ENCODE peak calls at places on chromosomes 5 and 9, in six cellular contexts. W is neuronal stem cell, A is cardiac muscle cell, V is A549, I is left ventricle myocardium inferior, X is heart right ventricle. D is an unnamed sample.

GRCh38 chr5:96855041-96855872 is 21.0 kb upstream of the ERAP2 start:
- DNase-seq in W (no peak), A (no peak), V (no peak), I (no peak), X (no peak), D (no peak)

GRCh38 chr9:132162764-132163456 is 1.1 kb downstream of the NTNG2 start:
- DNase-seq in W (no peak), A (no peak), V (no peak), I (no peak), X (no peak), D (no peak)

GRCh38 chr9:21854594-21854993 is 52.2 kb downstream of the MTAP start:
- DNase-seq in W (no peak), A (no peak), V (no peak), I (no peak), X (no peak), D (no peak)

GRCh38 chr5:147661576-147661975 is 121.0 kb downstream of the JAKMIP2 start:
- DNase-seq in W (no peak), A (no peak), V (no peak), I (no peak), X (no peak), D (no peak)

GRCh38 chr9:128485414-128485855 is 19.1 kb upstream of the GLE1 start:
- DNase-seq in W (no peak), A (no peak), V (no peak), I (no peak), X (no peak), D (no peak)

GRCh38 chr5:89729623-89730390 is 679.7 kb downstream of the CETN3 start:
- DNase-seq in W (no peak), A (no peak), V (no peak), I (no peak), X (no peak), D (no peak)

GRCh38 chr9:34606908-34607307 is 5.0 kb downstream of the RPP25L start:
- DNase-seq in W (no peak), A (no peak), V (no peak), I (no peak), X (no peak), D (no peak)

GRCh38 chr5:107535849-107536248 is 134.9 kb downstream of the EFNA5 start:
- DNase-seq in W (no peak), A (no peak), V (no peak), I (no peak), X (no peak), D (no peak)

GRCh38 chr9:99964336-99964735 is 57.9 kb downstream of the STX17 start:
- DNase-seq in W (no peak), A (no peak), V (no peak), I (no peak), X (no peak), D (no peak)

GRCh38 chr9:98732801-98733200 is 24.1 kb upstream of the GABBR2 start:
- DNase-seq in W (no peak), A (no peak), V (no peak), I (no peak), X (no peak), D (no peak)

GRCh38 chr5:10601246-10602030 is 37.6 kb downstream of the ANKRD33B start:
- DNase-seq in W (no peak), A (peak; percentile 41), V (peak; percentile 90), I (peak; percentile 90), X (peak; percentile 90), D (peak; percentile 84)

GRCh38 chr9:86600291-86600690 is 246.1 kb upstream of the TUT7 start:
- DNase-seq in W (no peak), A (no peak), V (no peak), I (no peak), X (no peak), D (no peak)

GRCh38 chr9:35852876-35853865 is 17.0 kb downstream of the OR13J1 start:
- DNase-seq in W (no peak), A (no peak), V (no peak), I (no peak), X (no peak), D (no peak)

GRCh38 chr9:99489043-99489378 is 266.9 kb downstream of the SEC61B start:
- DNase-seq in W (no peak), A (no peak), V (no peak), I (no peak), X (no peak), D (no peak)

GRCh38 chr9:108634164-108634563 is 221.6 kb downstream of the ACTL7B start:
- DNase-seq in W (no peak), A (no peak), V (peak; percentile 24), I (no peak), X (no peak), D (no peak)

GRCh38 chr5:57277085-57277484 is 103.2 kb downstream of the GPBP1 start:
- DNase-seq in W (no peak), A (no peak), V (peak; percentile 28), I (no peak), X (no peak), D (no peak)

GRCh38 chr9:137309368-137310189 is 7.5 kb upstream of the NRARP start:
- DNase-seq in W (no peak), A (no peak), V (no peak), I (peak; percentile 11), X (no peak), D (peak; percentile 51)

DNA sequence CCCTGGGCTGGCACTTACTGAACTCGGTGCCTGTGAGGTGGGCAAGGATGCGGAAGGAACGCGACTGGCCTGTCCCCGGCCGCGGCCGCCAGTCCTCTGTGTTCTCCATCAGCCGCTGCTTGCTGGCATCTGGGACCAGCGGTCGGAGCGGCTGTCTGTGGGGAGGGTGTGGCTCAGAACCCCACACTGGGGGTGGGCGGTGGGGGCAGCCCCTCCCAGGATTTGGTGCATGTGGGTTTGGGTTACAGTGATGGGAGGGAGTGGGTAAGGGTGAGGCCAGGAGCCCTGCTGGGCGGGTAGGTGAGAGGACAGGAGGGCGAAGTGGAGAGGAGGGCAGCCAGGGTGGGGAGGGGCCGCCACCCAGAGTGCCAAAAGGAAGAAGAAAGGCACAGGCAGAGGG is 6.4 kb downstream of the PDLIM7 start:
- DNase-seq in W (no peak), A (no peak), V (no peak), I (no peak), X (no peak), D (no peak)
- H3K4me3 ChIP-seq in W (no peak overlapping the region), A (no peak overlapping the region), V (no peak overlapping the region), I (no peak overlapping the region), X (no peak overlapping the region), D (no peak overlapping the region)

GRCh38 chr5:139647406-139648204 is 544 bp upstream of the CXXC5 start:
- DNase-seq in W (no peak), A (no peak), V (no peak), I (peak; percentile 11), X (no peak), D (peak; percentile 40)

GRCh38 chr5:139648205-139649081 is at the start of gene CXXC5:
- DNase-seq in W (peak; percentile 89), A (peak; percentile 92), V (peak; percentile 81), I (peak; percentile 90), X (peak; percentile 87), D (peak; percentile 93)

GRCh38 chr5:139650031-139650688 is 2.0 kb downstream of the CXXC5 start:
- DNase-seq in W (no peak), A (peak; percentile 76), V (no peak), I (peak; percentile 53), X (peak; percentile 61), D (peak; percentile 67)

GRCh38 chr5:139650689-139651501 is 2.7 kb downstream of the CXXC5 start:
- DNase-seq in W (no peak), A (peak; percentile 85), V (peak; percentile 56), I (peak; percentile 75), X (peak; percentile 77), D (peak; percentile 90)

DNA sequence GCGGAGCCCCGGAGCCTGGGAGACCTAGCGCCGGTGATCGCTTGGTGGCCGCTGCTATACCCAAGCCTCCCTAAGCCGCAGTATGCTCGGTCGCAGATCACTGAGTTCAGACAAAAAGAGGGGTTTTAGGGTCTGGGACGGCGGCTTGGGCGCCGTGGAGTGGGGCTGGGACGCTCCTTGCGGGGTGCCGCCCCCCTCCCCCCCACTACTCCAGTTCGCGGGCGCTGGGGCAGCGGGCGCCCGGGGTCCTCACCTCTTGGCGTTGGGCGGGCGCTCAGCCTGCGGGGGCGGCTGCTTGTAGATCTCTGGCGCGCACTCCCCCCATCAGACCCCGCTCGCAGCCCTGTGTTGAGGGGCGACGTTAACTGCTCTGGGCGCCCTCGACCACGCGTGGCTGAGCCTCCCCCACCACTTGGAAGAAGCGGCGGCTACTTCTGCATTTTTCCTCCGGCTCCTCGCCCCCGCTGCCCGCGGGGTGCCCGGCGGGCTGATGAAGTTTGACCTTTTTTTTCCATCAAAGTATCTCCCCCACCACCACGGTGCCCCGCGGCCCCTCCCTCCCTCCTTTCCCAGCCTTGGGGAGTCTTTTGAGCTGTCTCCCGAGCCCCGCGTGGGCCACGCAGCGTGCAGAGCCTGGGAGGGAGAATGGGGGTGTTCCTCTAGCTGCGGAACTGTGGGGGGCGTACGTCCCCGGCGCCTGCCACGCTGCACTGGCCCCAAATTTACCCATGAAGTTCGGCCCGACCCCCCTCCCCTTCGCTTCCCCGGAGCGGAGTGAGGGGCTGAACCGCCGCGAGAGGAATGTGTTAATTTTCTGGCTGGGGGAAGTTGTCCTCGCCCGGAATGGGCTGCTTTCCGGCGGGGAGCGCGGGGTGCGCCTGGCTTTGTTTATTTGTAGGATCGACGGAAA is 1.2 kb downstream of the CXXC5 start:
- DNase-seq in W (no peak), A (peak; percentile 52), V (no peak), I (peak; percentile 34), X (no peak), D (peak; percentile 46)
- H3K4me3 ChIP-seq in W (peak overlapping the region; percentile 88), A (peak overlapping the region; percentile 75), V (peak overlapping the region; percentile 98), I (peak overlapping the region; percentile 90), X (peak overlapping the region; percentile 96), D (peak overlapping the region; percentile 98)

DNA sequence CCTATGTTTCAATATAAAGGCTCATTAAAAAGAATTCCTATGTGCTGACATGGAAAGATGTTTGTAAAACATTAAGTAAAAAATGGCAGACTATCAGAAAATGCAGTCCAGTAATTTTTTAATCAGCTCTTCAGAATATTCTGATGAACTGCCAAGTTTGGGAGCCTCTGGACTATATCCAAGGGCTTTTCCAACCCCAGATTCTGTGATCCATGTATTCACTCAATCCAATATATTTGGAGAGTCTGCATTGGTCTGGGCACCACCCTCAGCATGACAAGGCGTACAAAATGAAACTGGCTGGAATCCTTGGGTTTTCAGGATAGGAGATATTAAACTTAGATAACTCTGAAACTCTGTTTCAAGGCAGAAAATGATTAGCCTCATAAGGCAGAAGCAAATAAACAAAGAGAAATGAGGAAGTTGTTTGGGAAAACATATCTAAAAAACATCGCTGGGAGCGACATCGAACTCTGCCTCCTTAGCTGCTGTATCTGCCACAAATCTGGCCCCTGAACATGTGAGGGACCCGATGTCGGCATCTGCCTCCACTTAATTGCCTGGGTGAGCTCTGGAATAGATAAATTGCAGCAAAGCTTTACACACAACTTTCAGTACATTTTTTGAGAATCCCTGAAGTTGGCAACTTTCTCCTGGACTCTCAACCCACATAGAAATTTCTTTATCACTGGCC is 14.4 kb downstream of the PDE6A start:
- DNase-seq in W (no peak), A (no peak), V (no peak), I (no peak), X (no peak), D (no peak)
- H3K4me3 ChIP-seq in W (no peak overlapping the region), A (no peak overlapping the region), V (no peak overlapping the region), I (peak overlapping the region; percentile 35), X (no peak overlapping the region), D (peak overlapping the region; percentile 15)

GRCh38 chr5:131999471-131999931 is 12.0 kb downstream of the ACSL6 start:
- DNase-seq in W (no peak), A (no peak), V (no peak), I (no peak), X (no peak), D (peak; percentile 41)

GRCh38 chr5:132000677-132001453 is 10.6 kb downstream of the ACSL6 start:
- DNase-seq in W (no peak), A (no peak), V (no peak), I (no peak), X (no peak), D (no peak)

GRCh38 chr5:131999041-131999440 is 12.4 kb downstream of the ACSL6 start:
- DNase-seq in W (no peak), A (no peak), V (no peak), I (no peak), X (no peak), D (no peak)

GRCh38 chr5:131998431-131999040 is 12.9 kb downstream of the ACSL6 start:
- DNase-seq in W (no peak), A (no peak), V (no peak), I (no peak), X (no peak), D (no peak)

GRCh38 chr5:131999991-132000490 is 11.4 kb downstream of the ACSL6 start:
- DNase-seq in W (no peak), A (no peak), V (no peak), I (no peak), X (no peak), D (peak; percentile 20)
- H3K4me3 ChIP-seq in W (no peak overlapping the region), A (no peak overlapping the region), V (no peak overlapping the region), I (no peak overlapping the region), X (no peak overlapping the region), D (no peak overlapping the region)

D was measured in pancreas.